ENCODE peak calls at places on chromosomes 7 and 10, in eight cellular contexts. One of them, this sample, is unnamed.

GRCh38 chr7:140909476-140910161 is 15.1 kb downstream of the BRAF start:
- DNase-seq in colonic mucosa: no peak
- DNase-seq in astrocyte: no peak
- DNase-seq in H1: no peak
- DNase-seq in H9: no peak
- DNase-seq in PC-3: no peak
- DNase-seq in neuronal stem cell: no peak
- DNase-seq in keratinocyte: no peak
- DNase-seq in this sample: no peak

GRCh38 chr7:34058791-34059550 is 153.6 kb downstream of the BMPER start:
- DNase-seq in H9: no peak
- DNase-seq in PC-3: no peak
- DNase-seq in neuronal stem cell: no peak
- DNase-seq in colonic mucosa: no peak
- DNase-seq in astrocyte: no peak
- DNase-seq in keratinocyte: no peak
- DNase-seq in H1: no peak
- DNase-seq in this sample: no peak

GRCh38 chr10:76403876-76404275 is 972.5 kb downstream of the LRMDA start:
- DNase-seq in H1: no peak
- DNase-seq in neuronal stem cell: no peak
- DNase-seq in PC-3: peak; percentile 74
- DNase-seq in astrocyte: no peak
- DNase-seq in H9: no peak
- DNase-seq in keratinocyte: no peak
- DNase-seq in colonic mucosa: no peak
- DNase-seq in this sample: no peak

GRCh38 chr7:151624246-151624928 is 104.7 kb upstream of the RHEB start:
- DNase-seq in H9: no peak
- DNase-seq in H1: no peak
- DNase-seq in colonic mucosa: no peak
- DNase-seq in astrocyte: no peak
- DNase-seq in neuronal stem cell: no peak
- DNase-seq in PC-3: no peak
- DNase-seq in keratinocyte: no peak
- DNase-seq in this sample: no peak

GRCh38 chr7:47492720-47493119 is 89.2 kb downstream of the TNS3 start:
- DNase-seq in H1: no peak
- DNase-seq in astrocyte: peak; percentile 31
- DNase-seq in colonic mucosa: no peak
- DNase-seq in keratinocyte: no peak
- DNase-seq in PC-3: no peak
- DNase-seq in H9: no peak
- DNase-seq in neuronal stem cell: no peak
- DNase-seq in this sample: peak; percentile 61

GRCh38 chr10:108877130-108877529 is 1046.2 kb downstream of the XPNPEP1 start:
- DNase-seq in astrocyte: peak; percentile 48
- DNase-seq in keratinocyte: no peak
- DNase-seq in H9: no peak
- DNase-seq in H1: no peak
- DNase-seq in colonic mucosa: no peak
- DNase-seq in PC-3: no peak
- DNase-seq in neuronal stem cell: peak; percentile 1
- DNase-seq in this sample: no peak

GRCh38 chr10:60384708-60385398 is 4.8 kb downstream of the ANK3 start:
- DNase-seq in astrocyte: peak; percentile 99
- DNase-seq in H1: no peak
- DNase-seq in H9: no peak
- DNase-seq in keratinocyte: peak; percentile 44
- DNase-seq in PC-3: peak; percentile 100
- DNase-seq in neuronal stem cell: no peak
- DNase-seq in colonic mucosa: no peak
- DNase-seq in this sample: no peak

GRCh38 chr7:116259821-116260440 is 49.6 kb downstream of the TES start:
- DNase-seq in neuronal stem cell: no peak
- DNase-seq in keratinocyte: peak; percentile 73
- DNase-seq in astrocyte: peak; percentile 85
- DNase-seq in colonic mucosa: no peak
- DNase-seq in H9: no peak
- DNase-seq in PC-3: peak; percentile 85
- DNase-seq in H1: no peak
- DNase-seq in this sample: no peak

GRCh38 chr7:80047856-80048459 is 86.7 kb upstream of the GNAI1 start:
- DNase-seq in keratinocyte: no peak
- DNase-seq in neuronal stem cell: no peak
- DNase-seq in astrocyte: no peak
- DNase-seq in H9: no peak
- DNase-seq in colonic mucosa: no peak
- DNase-seq in H1: no peak
- DNase-seq in PC-3: peak; percentile 37
- DNase-seq in this sample: no peak

GRCh38 chr7:70710651-70711050 is 421.3 kb upstream of the GALNT17 start:
- DNase-seq in colonic mucosa: no peak
- DNase-seq in H9: no peak
- DNase-seq in keratinocyte: no peak
- DNase-seq in astrocyte: no peak
- DNase-seq in PC-3: no peak
- DNase-seq in H1: no peak
- DNase-seq in neuronal stem cell: no peak
- DNase-seq in this sample: no peak

DNA sequence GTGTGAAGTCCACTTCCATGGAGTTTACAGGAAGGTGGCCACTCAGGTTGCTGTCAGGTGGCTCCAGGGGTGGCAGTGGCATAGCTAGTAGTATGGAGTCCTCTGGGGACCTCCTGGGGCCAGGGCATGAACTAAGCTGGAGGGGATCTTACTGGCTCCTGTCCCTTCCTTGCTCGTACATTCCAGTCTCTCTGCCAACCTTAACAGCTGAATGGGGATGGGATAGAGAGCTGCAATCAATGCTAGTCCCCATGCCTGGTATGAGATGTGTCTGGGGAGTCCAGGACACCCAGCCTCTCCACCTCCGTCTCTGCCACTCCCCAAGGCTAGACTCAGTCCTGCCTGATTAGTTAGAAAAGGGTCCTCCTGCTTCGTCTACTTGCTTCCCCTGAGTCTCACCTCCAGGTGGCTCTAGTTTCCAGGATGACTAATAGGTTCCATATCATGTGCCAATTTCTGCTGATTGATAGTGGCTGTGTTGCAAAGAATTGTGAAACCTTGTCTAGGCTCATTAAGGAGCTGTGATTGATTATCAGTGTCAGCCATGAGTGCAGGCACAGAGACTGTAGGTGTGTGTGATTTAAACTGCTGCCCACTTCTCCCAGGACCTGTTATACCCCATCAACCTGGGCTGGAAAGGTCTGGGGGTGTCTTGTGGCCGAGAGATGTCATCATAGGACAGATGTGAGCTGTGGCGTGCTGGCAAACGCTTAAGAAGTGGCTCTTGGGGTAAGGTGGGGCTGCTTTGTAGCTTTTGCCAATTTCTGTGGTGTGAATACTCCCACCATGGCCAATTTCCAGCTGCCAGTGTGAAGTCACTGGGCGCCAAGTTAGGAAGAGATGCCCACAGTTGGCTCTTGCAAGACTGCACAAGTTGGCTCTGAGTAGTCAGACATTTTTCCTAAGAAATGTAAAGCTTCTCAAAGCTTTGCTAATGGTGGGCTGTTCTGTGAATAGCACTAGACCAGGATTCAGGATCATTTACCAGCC is 59.8 kb downstream of the COL13A1 start:
- DNase-seq in H1: no peak
- DNase-seq in keratinocyte: peak; percentile 70
- DNase-seq in PC-3: peak; percentile 99
- DNase-seq in H9: no peak
- DNase-seq in neuronal stem cell: no peak
- DNase-seq in astrocyte: peak; percentile 89
- DNase-seq in colonic mucosa: no peak
- DNase-seq in this sample: no peak
- H3K9ac ChIP-seq in H1: no peak overlapping the region
- H3K9ac ChIP-seq in keratinocyte: peak overlapping the region; percentile 48
- H3K9ac ChIP-seq in PC-3: peak overlapping the region; percentile 23
- H3K9ac ChIP-seq in H9: no peak overlapping the region
- H3K9ac ChIP-seq in neuronal stem cell: no peak overlapping the region
- H3K9ac ChIP-seq in astrocyte: no peak overlapping the region
- H3K9ac ChIP-seq in colonic mucosa: no peak overlapping the region
- H3K9ac ChIP-seq in this sample: no peak overlapping the region

DNA sequence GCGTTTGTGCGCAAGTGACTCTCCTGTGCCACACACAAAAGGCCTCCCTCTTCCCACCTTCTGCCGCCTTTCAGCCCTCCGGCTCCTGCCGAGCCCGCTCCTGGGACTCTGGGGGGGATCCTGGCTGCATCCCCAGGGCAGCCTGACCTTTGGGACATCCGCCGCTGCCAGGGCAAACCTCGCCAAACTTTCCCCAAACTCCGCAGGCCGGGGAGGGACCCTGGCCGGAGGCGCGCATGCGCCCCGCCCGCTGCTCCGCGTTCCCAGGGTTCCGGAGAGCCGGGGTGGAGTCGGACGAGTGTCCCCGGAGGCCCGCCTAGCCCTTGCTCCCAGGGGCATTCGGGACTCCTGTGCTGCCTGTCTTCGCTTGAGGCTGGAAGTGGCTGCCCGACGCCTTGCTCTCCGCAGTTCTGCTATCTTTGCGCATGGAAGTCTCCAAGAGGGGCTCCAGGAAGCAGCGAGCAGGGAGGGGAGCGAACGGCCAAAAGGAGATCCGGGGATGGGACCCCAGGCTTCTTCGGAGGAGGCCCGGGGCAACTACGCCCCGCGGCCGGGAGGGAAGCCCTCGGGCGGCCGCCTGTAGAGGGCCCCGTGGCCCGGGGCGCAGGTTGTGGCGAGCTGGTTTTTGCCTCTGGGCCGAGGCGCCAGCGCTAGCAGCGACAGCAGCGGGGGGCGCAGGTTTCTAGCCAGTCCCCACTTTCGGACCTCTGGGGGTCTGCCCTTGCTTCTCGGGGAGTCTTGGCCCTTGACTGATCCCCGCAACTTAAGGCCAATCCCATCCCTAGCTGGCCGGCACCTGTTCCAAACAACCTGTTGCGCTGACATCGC is 7.0 kb downstream of the PTF1A start:
- DNase-seq in astrocyte: no peak
- DNase-seq in colonic mucosa: no peak
- DNase-seq in H9: peak; percentile 76
- DNase-seq in neuronal stem cell: no peak
- DNase-seq in H1: no peak
- DNase-seq in keratinocyte: no peak
- DNase-seq in PC-3: no peak
- DNase-seq in this sample: no peak
- H3K9ac ChIP-seq in astrocyte: no peak overlapping the region
- H3K9ac ChIP-seq in colonic mucosa: no peak overlapping the region
- H3K9ac ChIP-seq in H9: no peak overlapping the region
- H3K9ac ChIP-seq in neuronal stem cell: no peak overlapping the region
- H3K9ac ChIP-seq in H1: no peak overlapping the region
- H3K9ac ChIP-seq in keratinocyte: no peak overlapping the region
- H3K9ac ChIP-seq in PC-3: no peak overlapping the region
- H3K9ac ChIP-seq in this sample: no peak overlapping the region

DNA sequence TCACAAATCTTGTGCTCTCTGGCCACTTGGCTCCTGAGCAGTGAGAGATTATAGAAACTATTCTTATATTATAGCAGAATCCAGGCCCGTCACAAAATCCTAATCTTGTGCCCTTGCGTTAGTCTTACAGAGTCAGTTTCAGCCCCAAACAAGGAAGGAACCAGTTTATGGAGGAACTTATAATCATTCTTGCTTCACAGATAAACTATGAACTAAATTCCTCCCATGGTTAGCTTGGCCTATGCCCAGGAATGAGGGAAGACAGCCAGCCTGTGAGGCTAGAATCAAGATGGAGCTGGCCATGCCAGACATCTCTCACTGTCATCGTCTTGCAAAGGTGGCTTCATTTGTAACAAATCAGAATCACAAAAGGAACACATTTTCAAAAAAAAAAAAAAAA is 199.7 kb upstream of the PITRM1 start:
- DNase-seq in colonic mucosa: no peak
- DNase-seq in H9: no peak
- DNase-seq in neuronal stem cell: no peak
- DNase-seq in H1: no peak
- DNase-seq in keratinocyte: no peak
- DNase-seq in astrocyte: peak; percentile 50
- DNase-seq in PC-3: no peak
- DNase-seq in this sample: no peak
- H3K9ac ChIP-seq in colonic mucosa: no peak overlapping the region
- H3K9ac ChIP-seq in H9: no peak overlapping the region
- H3K9ac ChIP-seq in neuronal stem cell: no peak overlapping the region
- H3K9ac ChIP-seq in H1: no peak overlapping the region
- H3K9ac ChIP-seq in keratinocyte: no peak overlapping the region
- H3K9ac ChIP-seq in astrocyte: no peak overlapping the region
- H3K9ac ChIP-seq in PC-3: no peak overlapping the region
- H3K9ac ChIP-seq in this sample: no peak overlapping the region

DNA sequence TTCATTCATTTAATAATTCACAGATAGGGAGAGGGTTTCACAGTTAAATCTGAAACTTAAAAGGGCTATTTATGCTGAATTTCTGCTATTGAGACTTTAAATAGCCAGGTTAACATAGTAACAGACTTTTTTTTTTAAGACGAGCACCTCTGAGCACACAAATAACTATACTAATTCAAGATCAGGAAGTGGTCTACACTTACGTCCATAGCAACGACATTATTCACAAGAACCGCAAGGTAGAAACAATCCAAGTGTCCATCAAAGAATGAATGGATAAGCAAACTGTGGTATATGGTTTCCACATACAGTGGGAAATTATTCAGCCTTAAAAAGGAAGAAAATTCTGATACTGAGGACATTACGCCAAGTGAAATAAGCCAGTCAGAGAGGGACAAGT is 140.2 kb upstream of the LAMB4 start:
- DNase-seq in keratinocyte: no peak
- DNase-seq in H1: no peak
- DNase-seq in H9: no peak
- DNase-seq in colonic mucosa: no peak
- DNase-seq in neuronal stem cell: no peak
- DNase-seq in PC-3: no peak
- DNase-seq in astrocyte: peak; percentile 96
- DNase-seq in this sample: no peak
- H3K9ac ChIP-seq in keratinocyte: no peak overlapping the region
- H3K9ac ChIP-seq in H1: no peak overlapping the region
- H3K9ac ChIP-seq in H9: no peak overlapping the region
- H3K9ac ChIP-seq in colonic mucosa: no peak overlapping the region
- H3K9ac ChIP-seq in neuronal stem cell: no peak overlapping the region
- H3K9ac ChIP-seq in PC-3: no peak overlapping the region
- H3K9ac ChIP-seq in astrocyte: peak overlapping the region; percentile 23
- H3K9ac ChIP-seq in this sample: no peak overlapping the region

This sample was measured in kidney.